ENCODE peak calls at places on chromosomes 3 and 15, in four cellular contexts. N is GM23248, I is PC-3, D is H9. W is an unnamed sample.

GRCh38 chr3:188789201-188789600 is 382.6 kb upstream of the TPRG1 start:
- DNase-seq in N (no peak), I (no peak), D (no peak), W (no peak)

GRCh38 chr3:131072099-131072559 is 45.5 kb downstream of the NEK11 start:
- DNase-seq in N (peak; percentile 76), I (no peak), D (no peak), W (no peak)

GRCh38 chr15:48554112-48554511 is 91.4 kb downstream of the FBN1 start:
- DNase-seq in N (no peak), I (no peak), D (no peak), W (no peak)

GRCh38 chr15:36156855-36157521 is 422.4 kb upstream of the CDIN1 start:
- DNase-seq in N (peak; percentile 50), I (peak; percentile 64), D (no peak), W (no peak)

GRCh38 chr3:61893840-61894566 is 332.6 kb downstream of the PTPRG start:
- DNase-seq in N (no peak), I (no peak), D (no peak), W (no peak)

GRCh38 chr15:100769975-100770340 is 109.7 kb upstream of the ALDH1A3 start:
- DNase-seq in N (no peak), I (no peak), D (no peak), W (no peak)

GRCh38 chr3:152105446-152105845 is 163.3 kb upstream of the MBNL1 start:
- DNase-seq in N (no peak), I (no peak), D (no peak), W (no peak)

GRCh38 chr3:12190221-12190807 is 31.6 kb upstream of the TIMP4 start:
- DNase-seq in N (no peak), I (no peak), D (no peak), W (no peak)

GRCh38 chr3:105747056-105747455 is 121.8 kb downstream of the CBLB start:
- DNase-seq in N (peak; percentile 86), I (peak; percentile 32), D (no peak), W (no peak)

GRCh38 chr3:32844322-32844654 is 26.5 kb downstream of the TRIM71 start:
- DNase-seq in N (no peak), I (no peak), D (peak; percentile 65), W (peak; percentile 73)

GRCh38 chr15:76426941-76427340 is 90.4 kb downstream of the ISL2 start:
- DNase-seq in N (no peak), I (no peak), D (no peak), W (no peak)

GRCh38 chr3:169772530-169772950 is 656 bp upstream of the MYNN start:
- DNase-seq in N (peak; percentile 85), I (peak; percentile 80), D (peak; percentile 79), W (peak; percentile 80)

GRCh38 chr15:80957976-80958375 is 31.6 kb downstream of the MESD start:
- DNase-seq in N (peak; percentile 35), I (no peak), D (no peak), W (no peak)

GRCh38 chr3:148079370-148079769 is 618.3 kb upstream of the AGTR1 start:
- DNase-seq in N (peak; percentile 18), I (no peak), D (no peak), W (peak; percentile 25)

GRCh38 chr15:41666353-41666920 is 6.2 kb downstream of the MGA start:
- DNase-seq in N (peak; percentile 54), I (peak; percentile 74), D (no peak), W (no peak)

GRCh38 chr15:86001200-86001599 is 78.5 kb upstream of the AGBL1 start:
- DNase-seq in N (no peak), I (no peak), D (no peak), W (peak; percentile 9)

GRCh38 chr15:25708391-25708790 is 154.7 kb downstream of the ATP10A start:
- DNase-seq in N (no peak), I (no peak), D (no peak), W (no peak)

GRCh38 chr15:99167640-99168039 is 62.8 kb downstream of the SYNM start:
- DNase-seq in N (no peak), I (no peak), D (no peak), W (no peak)

GRCh38 chr3:46076606-46077005 is 49.3 kb upstream of the XCR1 start:
- DNase-seq in N (peak; percentile 18), I (peak; percentile 65), D (no peak), W (no peak)

GRCh38 chr3:69142090-69142489 is 19.7 kb upstream of the LMOD3 start:
- DNase-seq in N (no peak), I (no peak), D (no peak), W (no peak)

GRCh38 chr3:167012691-167013090 is 367.4 kb downstream of the ZBBX start:
- DNase-seq in N (no peak), I (no peak), D (no peak), W (no peak)

GRCh38 chr3:149507491-149508324 is 33.2 kb downstream of the TM4SF4 start:
- DNase-seq in N (peak; percentile 54), I (no peak), D (no peak), W (no peak)

GRCh38 chr15:60652870-60653269 is 173.9 kb upstream of the ICE2 start:
- DNase-seq in N (no peak), I (no peak), D (no peak), W (no peak)

GRCh38 chr3:132343018-132343612 is 25.9 kb downstream of the ACP3 start:
- DNase-seq in N (peak; percentile 82), I (peak; percentile 66), D (peak; percentile 39), W (peak; percentile 73)

GRCh38 chr3:82498186-82498585 is 736.7 kb upstream of the GBE1 start:
- DNase-seq in N (no peak), I (no peak), D (no peak), W (no peak)

GRCh38 chr3:58659051-58659675 is 7.4 kb downstream of the FAM3D start:
- DNase-seq in N (peak; percentile 59), I (peak; percentile 68), D (peak; percentile 74), W (peak; percentile 60)

GRCh38 chr15:89003865-89004725 is 84.2 kb upstream of the ABHD2 start:
- DNase-seq in N (peak; percentile 61), I (no peak), D (peak; percentile 82), W (peak; percentile 78)

GRCh38 chr15:89654311-89654761 is 931 bp downstream of the KIF7 start:
- DNase-seq in N (peak; percentile 87), I (peak; percentile 62), D (no peak), W (no peak)

GRCh38 chr3:156676467-156677119 is 2.2 kb downstream of the TIPARP start:
- DNase-seq in N (peak; percentile 71), I (peak; percentile 43), D (no peak), W (no peak)

GRCh38 chr15:42156266-42156922 is at the start of gene PLA2G4F:
- DNase-seq in N (no peak), I (peak; percentile 68), D (peak; percentile 54), W (no peak)

GRCh38 chr3:100982710-100983109 is 10.5 kb downstream of the ABI3BP start:
- DNase-seq in N (peak; percentile 56), I (no peak), D (no peak), W (no peak)

DNA sequence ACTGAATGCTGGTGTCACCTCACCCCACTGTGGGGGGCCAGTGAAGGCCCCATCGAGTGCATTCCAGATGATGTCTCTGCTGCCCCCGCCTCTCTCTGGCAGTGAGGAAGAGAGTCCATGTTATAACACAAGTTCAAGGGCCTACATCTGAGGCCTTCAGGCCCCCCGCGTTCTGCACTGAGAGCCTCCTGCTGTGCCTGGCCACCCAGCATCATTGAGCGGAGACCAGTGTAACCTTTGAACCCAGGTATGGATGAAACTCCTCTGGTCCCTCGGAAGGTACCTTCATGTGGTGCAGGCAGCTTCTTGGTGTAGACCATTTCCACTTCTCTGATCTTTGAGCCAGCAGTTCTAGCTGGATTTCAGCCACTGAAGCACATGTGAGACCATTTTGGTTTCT is 324.9 kb downstream of the OCA2 start:
- DNase-seq in N (no peak), I (no peak), D (no peak), W (no peak)
- H4K20me1 ChIP-seq in N (no peaks in the 10 kb centered on the region), I (no peaks in the 10 kb centered on the region), D (no peaks in the 10 kb centered on the region), W (no peaks in the 10 kb centered on the region)

DNA sequence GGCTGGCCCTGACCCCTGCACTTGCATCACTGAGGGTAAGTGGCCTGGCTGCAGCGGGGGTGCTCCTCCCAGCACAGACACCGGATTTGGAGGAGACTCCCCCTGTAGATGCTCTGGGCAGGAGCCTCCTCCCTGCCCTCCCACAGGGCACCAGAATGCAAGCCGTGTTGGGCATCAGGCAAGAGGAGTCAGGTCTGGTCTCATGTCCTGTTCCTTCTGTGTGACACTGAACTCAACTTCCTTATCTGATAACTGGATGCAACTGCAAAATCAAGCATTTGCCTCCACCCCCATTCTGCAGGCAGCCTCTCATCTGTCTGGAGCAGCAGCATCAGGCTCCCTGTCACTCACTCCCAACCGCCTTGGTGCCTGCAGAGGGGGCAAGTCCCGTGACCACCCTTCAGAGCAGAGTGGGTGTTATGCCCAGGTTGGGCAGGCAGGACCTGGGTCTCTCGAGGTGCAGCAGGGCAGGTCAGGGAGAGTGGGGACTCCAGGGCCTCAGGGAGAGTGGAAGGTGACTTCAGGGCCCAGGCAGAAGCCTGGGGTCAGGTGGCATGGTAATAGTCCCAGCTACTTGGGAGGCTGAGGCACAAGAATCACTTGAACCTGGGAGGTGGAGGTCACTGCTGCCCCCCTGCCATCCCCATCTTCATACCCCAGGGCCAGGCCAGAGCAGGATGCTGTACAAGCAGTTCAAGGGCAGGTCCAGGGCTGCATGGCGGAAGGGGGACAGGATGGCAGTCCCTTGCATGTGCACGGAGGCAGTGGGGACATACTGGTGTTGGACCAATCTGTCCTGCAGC is 10.5 kb upstream of the RPL29 start:
- DNase-seq in N (no peak), I (no peak), D (no peak), W (no peak)
- H3K4me2 ChIP-seq in N (peak overlapping the region; percentile 52), I (no peak overlapping the region), D (peak overlapping the region; percentile 36), W (peak overlapping the region; percentile 72)

DNA sequence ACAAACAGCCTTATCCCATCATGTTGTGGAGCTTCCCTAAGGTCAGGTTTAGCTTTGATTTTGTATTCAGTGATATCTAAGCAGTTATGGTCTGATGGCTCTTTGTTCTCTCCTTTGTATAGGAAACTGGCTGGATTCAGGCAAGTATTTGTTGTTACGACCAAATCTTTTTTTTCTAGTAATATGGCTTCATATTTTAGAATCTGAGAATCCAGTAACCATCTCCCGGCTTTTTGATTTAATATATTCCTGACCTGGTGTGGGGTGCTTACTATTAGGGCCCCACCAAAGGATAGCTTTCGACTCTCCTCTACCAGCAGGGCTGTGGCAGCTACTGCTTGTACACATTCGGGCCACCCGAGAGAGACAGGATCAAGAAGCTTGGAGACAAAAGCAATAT is 23.0 kb downstream of the ARL8B start:
- DNase-seq in N (no peak), I (no peak), D (no peak), W (no peak)
- H4K20me1 ChIP-seq in N (peaks cover 29% of the 10 kb centered on the region), I (peaks cover 64% of the 10 kb centered on the region), D (no peaks in the 10 kb centered on the region), W (no peaks in the 10 kb centered on the region)

GRCh38 chr3:63631670-63632069 is 20.8 kb upstream of the SNTN start:
- DNase-seq in N (no peak), I (no peak), D (no peak), W (no peak)

GRCh38 chr3:63639821-63640220 is 12.7 kb upstream of the SNTN start:
- DNase-seq in N (peak; percentile 54), I (no peak), D (no peak), W (no peak)

GRCh38 chr3:63635186-63635585 is 17.3 kb upstream of the SNTN start:
- DNase-seq in N (no peak), I (no peak), D (no peak), W (no peak)
- H3K4me2 ChIP-seq in N (no peak overlapping the region), I (no peak overlapping the region), D (no peak overlapping the region), W (no peak overlapping the region)

DNA sequence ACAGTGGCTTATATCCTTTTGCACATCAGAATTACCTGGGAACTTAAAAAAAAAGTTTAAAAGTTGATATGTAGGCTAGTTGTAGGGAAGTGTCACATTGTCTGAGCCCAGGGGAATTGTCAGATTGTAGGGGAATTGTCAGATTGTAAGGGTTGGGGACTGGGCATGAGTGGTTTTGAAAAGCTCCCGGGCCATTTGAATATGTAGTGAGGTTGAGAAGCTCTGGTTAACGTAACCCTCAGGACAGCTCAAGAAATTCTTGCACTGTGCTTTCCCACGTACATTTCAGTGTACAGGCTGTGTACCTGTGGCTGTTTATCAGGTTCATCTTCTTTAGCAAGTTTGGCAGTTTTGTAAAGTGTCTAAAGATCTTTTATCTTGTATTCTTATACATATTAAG is 107.0 kb downstream of the FNDC3B start:
- DNase-seq in N (no peak), I (no peak), D (no peak), W (no peak)
- H4K20me1 ChIP-seq in N (peaks cover 5% of the 10 kb centered on the region), I (no peaks in the 10 kb centered on the region), D (no peaks in the 10 kb centered on the region), W (peaks cover 27% of the 10 kb centered on the region)

W was measured in neural progenitor cell.